ENCODE peak calls at places on chromosomes 3 and 15, in seven cellular contexts. S is HL-60, O is psoas muscle, F is right atrium auricular region, B is hepatocyte, Y is cardiac fibroblast, E is astrocyte of the spinal cord. X is an unnamed sample.
A peak's percentile ranks its signal among the peaks of the same experiment; 100 is the strongest.

GRCh38 chr15:99155961-99156443 is 51.1 kb downstream of the SYNM start:
- DNase-seq in S (peak; percentile 2), B (peak; percentile 44), O (no peak), F (no peak), E (no peak), Y (peak; percentile 28), X (peak; percentile 7)

GRCh38 chr15:23532019-23532418 is 33.5 kb upstream of the MKRN3 start:
- DNase-seq in E (no peak), O (no peak), B (peak; percentile 22), F (no peak), Y (peak; percentile 33), S (no peak), X (no peak)

GRCh38 chr3:114606336-114606735 is 312.5 kb downstream of the TIGIT start:
- DNase-seq in F (no peak), O (no peak), B (no peak), Y (no peak), S (no peak), E (no peak), X (no peak)

GRCh38 chr15:101056366-101057334 is 137.5 kb downstream of the LRRK1 start:
- DNase-seq in Y (peak; percentile 60), S (peak; percentile 45), E (no peak), B (peak; percentile 1), O (no peak), F (peak; percentile 52), X (no peak)

GRCh38 chr15:77515613-77516012 is 94.9 kb downstream of the HMG20A start:
- DNase-seq in B (no peak), S (no peak), Y (no peak), E (no peak), O (no peak), F (no peak), X (no peak)

GRCh38 chr15:41341519-41341918 is 8.8 kb downstream of the NUSAP1 start:
- DNase-seq in Y (no peak), E (no peak), O (no peak), F (no peak), B (no peak), S (no peak), X (no peak)

GRCh38 chr3:73052857-73053256 is 8.6 kb upstream of the EBLN2 start:
- DNase-seq in S (no peak), F (no peak), B (peak; percentile 21), O (no peak), Y (peak; percentile 37), E (peak; percentile 39), X (no peak)

GRCh38 chr3:133896002-133896761 is 500 bp upstream of the RAB6B start:
- DNase-seq in E (peak; percentile 10), F (no peak), Y (peak; percentile 10), B (peak; percentile 44), S (no peak), O (no peak), X (no peak)

GRCh38 chr15:34987182-34987488 is 952 bp downstream of the ZNF770 start:
- DNase-seq in Y (peak; percentile 13), E (no peak), B (peak; percentile 15), O (no peak), S (no peak), F (no peak), X (no peak)

GRCh38 chr15:74724570-74725240 is 623 bp downstream of the CYP1A1 start:
- DNase-seq in B (no peak), E (no peak), O (no peak), S (no peak), F (no peak), Y (no peak), X (no peak)

GRCh38 chr15:74727727-74728126 is 2.4 kb upstream of the CYP1A1 start:
- DNase-seq in S (no peak), O (no peak), B (no peak), F (no peak), E (no peak), Y (no peak), X (no peak)

GRCh38 chr15:74725241-74725774 is at the start of gene CYP1A1:
- DNase-seq in S (no peak), Y (no peak), O (no peak), E (no peak), F (no peak), B (peak; percentile 73), X (no peak)

GRCh38 chr15:74725845-74726773 is 781 bp upstream of the CYP1A1 start:
- DNase-seq in B (peak; percentile 88), O (peak; percentile 54), S (peak; percentile 52), Y (no peak), F (no peak), E (no peak), X (no peak)

GRCh38 chr15:74726774-74727164 is 1.4 kb upstream of the CYP1A1 start:
- DNase-seq in E (no peak), O (no peak), B (no peak), Y (no peak), S (no peak), F (no peak), X (no peak)
- H3K4me3 ChIP-seq in E (peak overlapping the region; percentile 34), O (peak overlapping the region; percentile 80), B (peak overlapping the region; percentile 48), Y (peak overlapping the region; percentile 28), S (peak overlapping the region; percentile 48), F (peak overlapping the region; percentile 70), X (no peak overlapping the region)

DNA sequence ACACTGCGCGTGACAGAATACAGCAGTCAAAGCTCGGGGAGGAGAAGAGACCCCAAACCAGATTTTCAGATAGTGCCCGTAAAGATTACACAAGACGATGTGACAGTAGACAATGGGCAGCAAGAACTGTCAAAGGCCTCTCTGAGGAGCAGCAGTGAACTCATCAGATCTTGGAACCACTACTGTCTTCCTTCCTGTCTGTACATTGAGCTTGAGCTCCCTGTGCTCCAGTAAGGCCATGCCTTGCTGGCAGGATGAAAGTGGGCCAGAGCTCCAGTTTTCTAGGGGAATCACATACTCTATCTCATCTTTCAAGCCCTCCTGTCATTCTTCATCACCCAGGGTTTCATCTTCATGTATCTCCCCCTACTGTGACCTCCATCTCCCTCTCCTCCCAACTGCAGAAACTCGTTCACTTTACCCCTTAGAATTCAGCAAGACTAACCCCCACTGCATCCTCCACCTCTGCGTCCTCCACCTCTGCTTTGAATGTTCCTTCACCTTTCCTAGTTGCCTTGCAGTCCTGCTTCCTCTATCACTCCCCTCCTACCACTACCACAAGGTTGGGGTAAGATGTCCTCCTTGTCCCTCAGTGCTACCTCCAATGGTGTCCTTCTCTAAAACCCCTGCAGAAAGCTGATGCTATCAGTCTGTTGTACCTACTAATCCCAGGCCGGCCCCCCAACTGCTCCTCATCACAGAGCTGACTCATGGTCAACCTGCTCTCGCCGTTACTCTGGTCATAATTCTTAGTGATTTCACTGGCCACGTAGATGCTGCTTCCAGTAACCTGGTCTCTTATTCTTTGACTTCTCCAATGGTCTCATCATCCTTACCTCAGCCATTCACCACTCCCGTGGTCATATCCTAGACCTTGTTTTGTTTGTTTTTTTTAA is 22.4 kb downstream of the NKIRAS1 start:
- DNase-seq in S (no peak), O (no peak), Y (no peak), E (no peak), F (no peak), B (no peak), X (no peak)
- H3K4me3 ChIP-seq in S (no peak overlapping the region), O (no peak overlapping the region), Y (no peak overlapping the region), E (no peak overlapping the region), F (no peak overlapping the region), B (no peak overlapping the region), X (no peak overlapping the region)

GRCh38 chr3:14127516-14128161 is 2.8 kb downstream of the TMEM43 start:
- DNase-seq in B (no peak), S (no peak), O (no peak), Y (no peak), F (peak; percentile 38), E (no peak), X (no peak)

GRCh38 chr3:14128724-14129123 is 3.9 kb downstream of the TMEM43 start:
- DNase-seq in B (no peak), O (no peak), E (no peak), S (no peak), Y (no peak), F (no peak), X (no peak)

GRCh38 chr3:14125193-14126016 is 553 bp downstream of the TMEM43 start:
- DNase-seq in O (peak; percentile 81), S (peak; percentile 58), F (peak; percentile 93), Y (peak; percentile 95), E (peak; percentile 96), B (peak; percentile 90), X (peak; percentile 76)

GRCh38 chr3:14126017-14126902 is 1.4 kb downstream of the TMEM43 start:
- DNase-seq in F (peak; percentile 42), Y (no peak), S (no peak), O (no peak), B (no peak), E (no peak), X (no peak)

DNA sequence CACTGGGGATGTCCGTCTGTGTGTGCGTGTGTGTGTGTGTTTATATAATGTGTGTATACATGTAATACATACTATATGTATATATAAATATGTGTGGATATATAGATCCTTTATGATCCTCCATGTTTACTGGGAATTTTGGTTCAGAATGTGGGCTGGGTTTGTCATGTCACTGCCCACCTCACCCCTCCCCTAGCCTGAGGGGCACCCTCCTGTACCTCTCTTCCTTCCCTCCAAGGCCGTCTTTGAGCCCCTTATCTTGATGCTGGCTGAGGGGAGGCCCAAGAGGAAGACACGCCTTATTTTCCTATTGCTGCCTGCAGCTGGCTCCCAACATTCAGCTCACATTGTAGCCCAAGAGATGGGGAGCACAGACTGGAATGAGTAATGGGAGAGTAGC is 2.3 kb downstream of the TMEM43 start:
- DNase-seq in O (no peak), B (peak; percentile 5), F (no peak), E (no peak), Y (no peak), S (no peak), X (no peak)
- H3K4me3 ChIP-seq in O (peak overlapping the region; percentile 98), B (no peak overlapping the region), F (no peak overlapping the region), E (no peak overlapping the region), Y (no peak overlapping the region), S (no peak overlapping the region), X (no peak overlapping the region)

GRCh38 chr3:128556384-128556783 is 63.4 kb upstream of the GATA2 start:
- DNase-seq in S (no peak), Y (no peak), O (no peak), B (no peak), E (no peak), F (no peak), X (no peak)

GRCh38 chr3:128555881-128556280 is 62.9 kb upstream of the GATA2 start:
- DNase-seq in B (no peak), F (no peak), E (no peak), S (no peak), O (no peak), Y (no peak), X (no peak)

GRCh38 chr3:128554465-128555097 is 61.6 kb upstream of the GATA2 start:
- DNase-seq in E (no peak), S (no peak), O (no peak), F (no peak), B (no peak), Y (no peak), X (no peak)

GRCh38 chr3:128554100-128554464 is 61.1 kb upstream of the GATA2 start:
- DNase-seq in O (no peak), Y (peak; percentile 88), F (no peak), S (no peak), E (peak; percentile 72), B (no peak), X (peak; percentile 33)

DNA sequence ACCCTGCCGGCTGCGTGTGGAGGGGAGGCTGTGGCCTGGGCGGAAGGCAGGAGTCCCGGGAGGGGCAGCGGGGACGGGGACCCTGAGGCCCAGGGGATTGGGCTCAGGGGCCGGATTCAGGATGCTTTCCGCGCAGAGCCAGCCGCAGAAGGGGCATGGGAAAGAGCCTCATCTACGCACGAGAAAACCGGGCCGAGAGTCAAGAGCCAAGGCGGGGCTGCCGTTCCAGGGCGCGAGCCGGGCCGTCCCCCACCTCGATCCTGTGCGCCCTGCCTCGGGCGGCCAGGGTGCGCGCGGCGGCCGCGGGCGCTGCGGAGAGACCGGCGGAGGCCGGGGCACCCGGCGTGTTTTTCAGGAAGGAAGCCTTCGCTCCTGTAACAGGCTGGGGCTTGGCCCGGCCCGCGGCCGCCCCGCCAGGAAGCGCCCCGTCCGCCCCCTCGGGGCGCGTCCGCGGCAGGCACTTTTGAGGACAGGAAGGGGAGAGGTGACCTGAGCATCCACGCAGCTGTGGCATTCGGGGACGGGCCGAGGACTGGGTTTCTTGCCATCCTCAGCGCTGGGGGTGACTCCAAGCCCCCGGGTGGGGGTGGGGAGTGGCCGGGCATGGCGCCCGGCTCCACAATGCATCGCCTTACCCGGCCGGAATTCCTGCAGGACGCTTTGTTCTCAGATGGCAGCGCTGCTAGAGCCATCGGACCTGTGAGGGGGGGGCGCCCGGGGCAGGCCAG is 62.3 kb upstream of the GATA2 start:
- DNase-seq in S (peak; percentile 16), E (no peak), B (no peak), Y (no peak), F (no peak), O (peak; percentile 57), X (no peak)
- H3K4me3 ChIP-seq in S (peak overlapping the region; percentile 11), E (no peak overlapping the region), B (no peak overlapping the region), Y (no peak overlapping the region), F (peak overlapping the region; percentile 21), O (no peak overlapping the region), X (peak overlapping the region; percentile 15)